ENCODE peak calls at places on chromosome 5, in four cellular contexts. One of them, this sample, is unnamed.

GRCh38 chr5:152052470-152052869 is 127.8 kb upstream of the GLRA1 start:
- DNase-seq in NB4: no peak
- DNase-seq in hepatocyte: no peak
- DNase-seq in AG04450: no peak
- DNase-seq in this sample: no peak

GRCh38 chr5:54257366-54258118 is 52.8 kb downstream of the ARL15 start:
- DNase-seq in NB4: no peak
- DNase-seq in hepatocyte: no peak
- DNase-seq in AG04450: no peak
- DNase-seq in this sample: no peak

GRCh38 chr5:135153661-135154060 is 119.6 kb upstream of the PITX1 start:
- DNase-seq in NB4: no peak
- DNase-seq in hepatocyte: no peak
- DNase-seq in AG04450: no peak
- DNase-seq in this sample: no peak

GRCh38 chr5:2680979-2681378 is 70.5 kb downstream of the IRX2 start:
- DNase-seq in NB4: no peak
- DNase-seq in hepatocyte: no peak
- DNase-seq in AG04450: no peak
- DNase-seq in this sample: no peak

GRCh38 chr5:76513486-76513885 is 109.7 kb downstream of the F2RL2 start:
- DNase-seq in NB4: no peak
- DNase-seq in hepatocyte: no peak
- DNase-seq in AG04450: no peak
- DNase-seq in this sample: no peak

GRCh38 chr5:59685806-59686205 is 207.7 kb downstream of the PDE4D start:
- DNase-seq in NB4: no peak
- DNase-seq in hepatocyte: no peak
- DNase-seq in AG04450: no peak
- DNase-seq in this sample: no peak

GRCh38 chr5:172773481-172774469 is 2.8 kb upstream of the DUSP1 start:
- DNase-seq in NB4: peak; percentile 25
- DNase-seq in hepatocyte: peak; percentile 29
- DNase-seq in AG04450: no peak
- DNase-seq in this sample: no peak

GRCh38 chr5:170248172-170248571 is 15.4 kb downstream of the C5orf58 start:
- DNase-seq in NB4: no peak
- DNase-seq in hepatocyte: no peak
- DNase-seq in AG04450: no peak
- DNase-seq in this sample: no peak

GRCh38 chr5:102668220-102668930 is 86.7 kb upstream of the PAM start:
- DNase-seq in NB4: no peak
- DNase-seq in hepatocyte: no peak
- DNase-seq in AG04450: no peak
- DNase-seq in this sample: no peak

GRCh38 chr5:130799015-130799414 is 366.0 kb downstream of the HINT1 start:
- DNase-seq in NB4: no peak
- DNase-seq in hepatocyte: no peak
- DNase-seq in AG04450: no peak
- DNase-seq in this sample: no peak

GRCh38 chr5:131163315-131164119 is 1.5 kb downstream of the HINT1 start:
- DNase-seq in NB4: peak; percentile 63
- DNase-seq in hepatocyte: peak; percentile 26
- DNase-seq in AG04450: no peak
- DNase-seq in this sample: peak; percentile 27

GRCh38 chr5:74212336-74212735 is 428.2 kb downstream of the ENC1 start:
- DNase-seq in NB4: peak; percentile 72
- DNase-seq in hepatocyte: no peak
- DNase-seq in AG04450: no peak
- DNase-seq in this sample: peak; percentile 55

GRCh38 chr5:172426086-172426485 is 28.2 kb downstream of the SH3PXD2B start:
- DNase-seq in NB4: no peak
- DNase-seq in hepatocyte: no peak
- DNase-seq in AG04450: no peak
- DNase-seq in this sample: no peak

GRCh38 chr5:3878267-3878666 is 282.6 kb downstream of the IRX1 start:
- DNase-seq in NB4: no peak
- DNase-seq in hepatocyte: no peak
- DNase-seq in AG04450: no peak
- DNase-seq in this sample: no peak

GRCh38 chr5:10552183-10553143 is 11.4 kb upstream of the ANKRD33B start:
- DNase-seq in NB4: no peak
- DNase-seq in hepatocyte: no peak
- DNase-seq in AG04450: no peak
- DNase-seq in this sample: no peak

GRCh38 chr5:149489605-149490037 is 61.6 kb downstream of the CSNK1A1 start:
- DNase-seq in NB4: no peak
- DNase-seq in hepatocyte: no peak
- DNase-seq in AG04450: no peak
- DNase-seq in this sample: no peak

GRCh38 chr5:30918171-30918570 is 275.3 kb upstream of the CDH6 start:
- DNase-seq in NB4: no peak
- DNase-seq in hepatocyte: peak; percentile 5
- DNase-seq in AG04450: no peak
- DNase-seq in this sample: no peak

GRCh38 chr5:164600166-164600715 is 1094.8 kb downstream of the MAT2B start:
- DNase-seq in NB4: peak; percentile 5
- DNase-seq in hepatocyte: peak; percentile 10
- DNase-seq in AG04450: peak; percentile 47
- DNase-seq in this sample: no peak

GRCh38 chr5:141714542-141715303 is 32.7 kb upstream of the ARAP3 start:
- DNase-seq in NB4: no peak
- DNase-seq in hepatocyte: no peak
- DNase-seq in AG04450: no peak
- DNase-seq in this sample: no peak

DNA sequence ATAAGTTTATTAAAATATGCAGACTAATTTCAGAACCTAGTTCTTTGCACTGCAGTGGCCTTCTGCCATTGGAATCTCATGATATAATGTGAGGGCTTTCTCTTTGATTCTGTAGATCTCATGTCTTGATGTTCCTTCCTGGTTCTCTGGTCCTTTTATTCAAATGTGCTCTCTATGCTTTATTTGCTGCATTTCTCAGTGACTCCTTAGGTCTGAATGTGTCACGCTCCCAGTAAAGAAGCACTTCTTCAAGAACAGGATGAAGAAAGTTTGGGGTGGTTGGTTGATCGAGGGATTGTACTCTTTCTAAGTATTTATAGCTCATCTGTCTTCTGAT is 122.6 kb downstream of the GDNF start:
- DNase-seq in NB4: no peak
- DNase-seq in hepatocyte: no peak
- DNase-seq in AG04450: no peak
- DNase-seq in this sample: no peak
- H3K4me3 ChIP-seq in NB4: no peak overlapping the region
- H3K4me3 ChIP-seq in hepatocyte: no peak overlapping the region
- H3K4me3 ChIP-seq in AG04450: no peak overlapping the region
- H3K4me3 ChIP-seq in this sample: no peak overlapping the region

GRCh38 chr5:143220748-143221211 is 182.7 kb downstream of the NR3C1 start:
- DNase-seq in NB4: no peak
- DNase-seq in hepatocyte: no peak
- DNase-seq in AG04450: no peak
- DNase-seq in this sample: no peak
- H3K4me3 ChIP-seq in NB4: no peak overlapping the region
- H3K4me3 ChIP-seq in hepatocyte: no peak overlapping the region
- H3K4me3 ChIP-seq in AG04450: no peak overlapping the region
- H3K4me3 ChIP-seq in this sample: no peak overlapping the region

GRCh38 chr5:32501623-32502022 is 57.1 kb upstream of the ZFR start:
- DNase-seq in NB4: no peak
- DNase-seq in hepatocyte: no peak
- DNase-seq in AG04450: no peak
- DNase-seq in this sample: no peak
- H3K4me3 ChIP-seq in NB4: no peak overlapping the region
- H3K4me3 ChIP-seq in hepatocyte: no peak overlapping the region
- H3K4me3 ChIP-seq in AG04450: no peak overlapping the region
- H3K4me3 ChIP-seq in this sample: no peak overlapping the region

GRCh38 chr5:39843767-39844166 is 419.0 kb upstream of the DAB2 start:
- DNase-seq in NB4: no peak
- DNase-seq in hepatocyte: no peak
- DNase-seq in AG04450: no peak
- DNase-seq in this sample: no peak
- H3K4me3 ChIP-seq in NB4: no peak overlapping the region
- H3K4me3 ChIP-seq in hepatocyte: no peak overlapping the region
- H3K4me3 ChIP-seq in AG04450: no peak overlapping the region
- H3K4me3 ChIP-seq in this sample: no peak overlapping the region

DNA sequence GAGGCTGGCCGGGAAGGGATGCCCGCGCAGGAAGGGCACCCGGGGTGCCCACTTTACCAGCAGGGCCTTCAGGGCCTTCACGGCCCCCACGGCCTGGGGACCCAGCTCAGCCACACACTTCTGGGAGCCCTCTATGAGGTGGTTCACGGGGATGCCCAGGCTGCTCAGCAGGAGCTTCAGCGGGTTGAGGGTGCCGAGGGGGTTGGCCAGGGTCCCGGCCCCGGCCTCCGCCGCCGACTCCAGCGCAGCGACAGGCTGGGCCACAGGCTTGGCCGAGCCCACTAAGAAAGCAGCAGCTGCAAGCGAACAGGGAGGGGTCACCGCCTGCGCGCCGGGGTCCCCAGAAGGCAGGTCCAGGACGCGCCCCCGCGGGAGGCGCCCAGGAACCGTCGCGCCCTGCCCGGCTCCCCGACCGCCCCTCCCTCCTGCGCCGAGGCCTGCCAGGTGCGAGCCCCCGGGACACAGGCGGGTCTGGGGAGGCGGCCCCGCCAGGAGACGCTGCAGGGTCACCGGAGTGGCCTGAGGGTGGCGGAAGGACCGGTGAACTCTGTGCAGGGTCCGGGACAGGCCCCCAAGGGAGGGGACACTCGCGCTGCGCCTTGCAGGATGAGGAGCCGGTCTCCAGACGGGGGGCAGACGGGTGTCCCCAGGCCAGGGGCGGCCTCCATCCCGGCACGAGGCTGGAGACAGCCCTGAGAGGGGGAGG is 603 bp downstream of the SCGB3A1 start:
- DNase-seq in NB4: no peak
- DNase-seq in hepatocyte: no peak
- DNase-seq in AG04450: no peak
- DNase-seq in this sample: no peak
- H3K4me3 ChIP-seq in NB4: no peak overlapping the region
- H3K4me3 ChIP-seq in hepatocyte: no peak overlapping the region
- H3K4me3 ChIP-seq in AG04450: no peak overlapping the region
- H3K4me3 ChIP-seq in this sample: no peak overlapping the region

GRCh38 chr5:150650713-150651000 is 10.2 kb downstream of the SYNPO start:
- DNase-seq in NB4: no peak
- DNase-seq in hepatocyte: no peak
- DNase-seq in AG04450: no peak
- DNase-seq in this sample: no peak
- H3K4me3 ChIP-seq in NB4: no peak overlapping the region
- H3K4me3 ChIP-seq in hepatocyte: no peak overlapping the region
- H3K4me3 ChIP-seq in AG04450: no peak overlapping the region
- H3K4me3 ChIP-seq in this sample: no peak overlapping the region

DNA sequence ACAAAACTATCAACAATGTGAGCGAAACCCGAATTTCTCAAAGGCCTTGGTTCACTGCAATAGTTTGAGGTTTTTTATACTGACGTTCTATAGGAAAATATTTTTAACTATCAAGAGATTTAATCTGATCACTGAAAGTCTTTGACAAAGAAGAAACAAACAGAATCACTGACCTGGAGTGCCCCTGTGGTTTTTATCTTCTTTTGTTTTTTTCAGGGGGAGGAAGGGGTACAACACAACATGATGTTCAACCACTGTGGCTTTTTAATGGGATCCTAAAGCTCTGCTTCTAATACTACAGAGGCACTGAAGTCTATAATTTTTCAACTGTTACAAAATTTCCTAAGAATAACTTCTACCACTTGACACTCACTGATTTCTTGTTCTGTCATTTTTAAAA is 185.9 kb downstream of the AP3B1 start:
- DNase-seq in NB4: no peak
- DNase-seq in hepatocyte: no peak
- DNase-seq in AG04450: no peak
- DNase-seq in this sample: no peak
- H3K4me3 ChIP-seq in NB4: no peak overlapping the region
- H3K4me3 ChIP-seq in hepatocyte: no peak overlapping the region
- H3K4me3 ChIP-seq in AG04450: no peak overlapping the region
- H3K4me3 ChIP-seq in this sample: no peak overlapping the region

DNA sequence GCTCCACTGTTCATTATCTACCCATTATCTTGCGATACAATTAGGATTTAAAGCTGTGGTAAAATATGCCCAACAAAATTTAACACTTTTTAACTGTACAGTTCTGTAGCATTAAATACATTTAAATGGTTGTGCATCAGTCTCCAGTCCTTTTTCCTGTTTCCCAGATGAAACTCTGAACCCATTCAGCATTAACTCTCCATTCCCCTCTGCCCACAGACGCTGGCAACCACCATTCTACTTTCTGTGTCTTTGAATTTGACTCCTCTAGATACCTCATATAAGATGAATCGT is 2.9 kb upstream of the TRIM7 start:
- DNase-seq in NB4: no peak
- DNase-seq in hepatocyte: no peak
- DNase-seq in AG04450: no peak
- DNase-seq in this sample: no peak
- H3K4me3 ChIP-seq in NB4: no peak overlapping the region
- H3K4me3 ChIP-seq in hepatocyte: no peak overlapping the region
- H3K4me3 ChIP-seq in AG04450: no peak overlapping the region
- H3K4me3 ChIP-seq in this sample: peak overlapping the region; percentile 3

DNA sequence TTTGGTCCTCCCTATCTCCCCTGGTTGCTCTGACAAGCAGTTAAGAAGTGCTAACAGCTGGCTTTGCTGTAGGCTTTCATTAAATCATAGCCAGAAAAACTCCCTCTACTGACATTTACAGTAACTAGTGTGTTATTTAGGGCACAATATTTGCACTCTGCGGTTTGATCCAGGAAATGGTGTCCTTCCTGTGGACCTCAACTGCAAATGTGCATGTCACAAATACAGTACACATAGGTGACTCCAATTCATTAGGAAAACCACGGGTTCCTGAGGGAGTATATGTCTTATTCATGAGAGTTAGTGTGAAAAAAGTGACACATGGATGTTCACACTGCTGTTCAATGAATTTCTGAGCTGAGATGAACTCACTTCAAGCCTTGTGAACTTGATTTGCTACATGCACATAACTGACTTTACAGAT is 281.6 kb downstream of the EFNA5 start:
- DNase-seq in NB4: peak; percentile 80
- DNase-seq in hepatocyte: no peak
- DNase-seq in AG04450: no peak
- DNase-seq in this sample: no peak
- H3K4me3 ChIP-seq in NB4: no peak overlapping the region
- H3K4me3 ChIP-seq in hepatocyte: no peak overlapping the region
- H3K4me3 ChIP-seq in AG04450: no peak overlapping the region
- H3K4me3 ChIP-seq in this sample: no peak overlapping the region